ENCODE peak calls at places on chromosomes 16 and 17, in four cellular contexts. Q, S, K and C are unnamed samples.

GRCh38 chr16:23101012-23101550 is 48.2 kb downstream of the USP31 start:
- DNase-seq in S (no peak), K (no peak), Q (no peak), C (no peak)

GRCh38 chr17:6177941-6178694 is 107.9 kb downstream of the WSCD1 start:
- DNase-seq in Q (no peak), K (peak), S (no peak), C (no peak)

GRCh38 chr17:27559506-27559931 is 71.5 kb upstream of the LGALS9 start:
- DNase-seq in K (no peak), S (peak), Q (no peak), C (no peak)

GRCh38 chr17:27449541-27449940 is 6.7 kb upstream of the KSR1 start:
- DNase-seq in S (no peak), K (no peak), Q (no peak), C (no peak)

GRCh38 chr17:38425744-38426143 is 2.5 kb upstream of the ARHGAP23 start:
- DNase-seq in Q (no peak), S (peak), K (no peak), C (no peak)

GRCh38 chr17:78935419-78936323 is 10.5 kb upstream of the TIMP2 start:
- DNase-seq in Q (peak), K (peak), S (peak), C (no peak)

GRCh38 chr16:28977703-28978641 is 3.4 kb downstream of the SPNS1 start:
- DNase-seq in Q (no peak), K (no peak), S (no peak), C (no peak)

GRCh38 chr17:2904135-2904534 is 107.9 kb downstream of the RAP1GAP2 start:
- DNase-seq in S (peak), Q (no peak), K (no peak), C (no peak)

GRCh38 chr17:75764711-75765421 is at the start of gene GALK1:
- DNase-seq in K (peak), Q (no peak), S (peak), C (no peak)

GRCh38 chr16:55542459-55543082 is 23.9 kb upstream of the CAPNS2 start:
- DNase-seq in Q (peak), K (no peak), S (peak), C (no peak)

GRCh38 chr17:5786510-5786875 is 202.2 kb upstream of the NLRP1 start:
- DNase-seq in Q (no peak), S (no peak), K (no peak), C (no peak)

GRCh38 chr16:69283851-69284250 is 27.3 kb upstream of the VPS4A start:
- DNase-seq in K (no peak), Q (no peak), S (no peak), C (no peak)

GRCh38 chr17:62627904-62628603 is 584 bp downstream of the MRC2 start:
- DNase-seq in K (peak), Q (peak), S (peak), C (no peak)

GRCh38 chr17:12983986-12984932 is 33.6 kb downstream of the ELAC2 start:
- DNase-seq in K (peak), S (peak), Q (no peak), C (no peak)

GRCh38 chr17:78769200-78769773 is 12.8 kb downstream of the CYTH1 start:
- DNase-seq in S (no peak), K (no peak), Q (no peak), C (no peak)

GRCh38 chr16:26316683-26317464 is 625.1 kb downstream of the HS3ST4 start:
- DNase-seq in K (no peak), Q (no peak), S (no peak), C (no peak)

GRCh38 chr17:73203135-73203787 is 10.4 kb downstream of the COG1 start:
- DNase-seq in Q (no peak), S (peak), K (no peak), C (no peak)

GRCh38 chr17:9002236-9002609 is 19.1 kb upstream of the NTN1 start:
- DNase-seq in S (no peak), K (no peak), Q (no peak), C (no peak)

GRCh38 chr17:9001539-9001938 is 19.8 kb upstream of the NTN1 start:
- DNase-seq in Q (no peak), K (no peak), S (no peak), C (no peak)

GRCh38 chr17:9003355-9004131 is 17.8 kb upstream of the NTN1 start:
- DNase-seq in S (no peak), Q (no peak), K (no peak), C (no peak)

GRCh38 chr17:9004132-9004960 is 17.0 kb upstream of the NTN1 start:
- DNase-seq in S (no peak), K (no peak), Q (no peak), C (no peak)

DNA sequence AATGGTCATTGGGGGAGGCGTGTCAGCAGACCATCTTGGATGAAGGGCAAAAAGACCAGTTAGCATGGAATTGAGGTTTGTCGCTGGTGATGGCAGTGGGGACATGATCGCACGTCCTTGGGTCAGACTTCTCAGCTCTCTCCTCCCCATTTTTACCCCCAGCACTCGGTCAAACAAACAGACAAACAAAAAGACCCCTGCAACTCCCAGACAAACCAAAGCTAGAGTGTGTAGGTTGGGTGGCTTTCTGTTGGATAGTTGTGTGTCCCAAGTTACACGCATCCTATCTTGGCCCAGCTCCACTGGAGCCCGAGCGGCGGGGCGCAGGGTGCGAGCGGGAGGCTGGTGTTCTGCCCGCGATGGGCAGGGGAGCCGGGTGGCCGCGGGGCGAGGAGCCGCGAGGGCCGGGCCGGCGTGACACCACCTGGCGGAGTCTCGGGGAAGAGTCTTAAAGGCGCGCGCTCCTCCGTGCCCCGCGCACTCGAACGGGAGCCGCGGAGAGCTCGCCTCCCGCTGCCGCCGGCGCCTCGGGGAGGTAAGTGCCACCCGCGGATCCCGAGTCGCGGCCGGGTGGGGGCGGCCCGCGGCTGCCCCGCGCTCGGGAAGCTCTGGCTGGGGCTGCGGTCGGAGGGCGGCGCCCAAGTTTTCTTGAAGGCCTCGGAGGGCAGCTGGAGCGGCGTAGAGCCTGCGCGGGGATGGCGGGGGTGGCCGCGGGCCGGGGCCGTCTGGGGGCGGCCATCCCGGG is 18.5 kb upstream of the NTN1 start:
- DNase-seq in S (no peak), Q (no peak), K (no peak), C (no peak)
- TF ChIP-seq CTCF in S (no peak), Q (no peak), K (no peak), C (no peak)

GRCh38 chr17:36132421-36132831 is 28.8 kb downstream of the CCL4 start:
- DNase-seq in S (no peak), K (no peak), Q (no peak), C (no peak)
- H3K4me3 ChIP-seq in S (no peak), K (no peak), Q (no peak), C (no peak)

GRCh38 chr17:37300683-37301082 is 75.1 kb upstream of the C17orf78 start:
- DNase-seq in S (no peak), K (no peak), Q (no peak), C (no peak)
- TF ChIP-seq CTCF in S (no peak), K (no peak), Q (no peak), C (no peak)

GRCh38 chr17:8063761-8064589 is 23.5 kb downstream of the ALOX12B start:
- DNase-seq in S (no peak), K (no peak), Q (no peak), C (no peak)
- H3K4me3 ChIP-seq in S (no peak), K (no peak), Q (no peak), C (no peak)

DNA sequence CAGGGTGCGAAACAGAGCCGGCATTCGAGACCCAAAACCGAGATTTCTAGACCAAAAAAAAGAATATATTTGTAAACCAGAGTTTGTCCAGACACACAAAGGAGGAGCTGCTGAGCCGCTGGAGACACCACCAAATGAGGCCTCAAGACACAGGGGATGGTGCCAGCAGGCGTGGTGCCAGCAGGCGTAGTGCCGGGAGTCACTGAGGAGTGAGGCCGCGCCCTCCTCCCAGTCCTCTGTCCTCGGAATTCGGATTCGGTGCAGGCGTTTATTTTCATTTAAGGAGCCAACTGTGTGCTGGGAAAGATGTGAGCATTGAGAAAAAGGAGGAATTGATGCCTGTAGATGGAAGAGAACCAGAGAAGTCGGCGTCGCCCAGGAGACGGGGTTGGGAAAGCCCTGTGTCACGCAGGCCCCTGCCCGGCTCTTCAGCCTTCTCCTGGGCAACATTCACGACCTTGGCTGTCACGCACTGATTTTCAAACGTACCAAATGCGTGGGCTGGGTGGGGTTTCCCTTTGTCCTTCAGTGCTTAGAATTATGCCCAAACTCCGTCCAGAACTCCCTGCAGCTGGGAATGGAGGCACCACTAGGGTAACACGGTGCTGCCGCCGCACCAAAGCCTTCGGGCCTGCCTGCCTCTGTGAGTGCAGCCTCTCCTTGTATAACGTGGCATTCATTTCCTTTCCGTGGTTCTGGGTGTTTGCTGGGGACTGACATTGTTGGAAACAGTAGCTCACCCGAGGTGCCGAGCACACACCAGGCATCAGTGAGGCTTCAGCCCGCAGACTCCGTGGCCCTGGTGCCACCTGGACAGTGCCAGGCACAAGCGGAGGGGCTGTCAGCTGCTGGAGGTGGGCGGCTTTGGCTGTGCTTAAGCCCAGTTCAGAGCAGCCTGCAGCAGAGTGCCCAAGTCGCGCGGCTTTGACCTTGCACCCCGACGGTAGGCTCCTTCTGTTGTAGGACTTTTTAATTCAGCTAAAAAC is 49.0 kb upstream of the CHMP6 start:
- DNase-seq in Q (peak), K (peak), S (peak), C (no peak)
- TF ChIP-seq CTCF in Q (no peak), K (no peak), S (peak), C (no peak)

GRCh38 chr16:68070249-68070725 is 14.9 kb upstream of the NFATC3 start:
- DNase-seq in K (no peak), S (no peak), Q (no peak), C (no peak)
- H3K4me3 ChIP-seq in K (no peak), S (no peak), Q (no peak), C (no peak)

DNA sequence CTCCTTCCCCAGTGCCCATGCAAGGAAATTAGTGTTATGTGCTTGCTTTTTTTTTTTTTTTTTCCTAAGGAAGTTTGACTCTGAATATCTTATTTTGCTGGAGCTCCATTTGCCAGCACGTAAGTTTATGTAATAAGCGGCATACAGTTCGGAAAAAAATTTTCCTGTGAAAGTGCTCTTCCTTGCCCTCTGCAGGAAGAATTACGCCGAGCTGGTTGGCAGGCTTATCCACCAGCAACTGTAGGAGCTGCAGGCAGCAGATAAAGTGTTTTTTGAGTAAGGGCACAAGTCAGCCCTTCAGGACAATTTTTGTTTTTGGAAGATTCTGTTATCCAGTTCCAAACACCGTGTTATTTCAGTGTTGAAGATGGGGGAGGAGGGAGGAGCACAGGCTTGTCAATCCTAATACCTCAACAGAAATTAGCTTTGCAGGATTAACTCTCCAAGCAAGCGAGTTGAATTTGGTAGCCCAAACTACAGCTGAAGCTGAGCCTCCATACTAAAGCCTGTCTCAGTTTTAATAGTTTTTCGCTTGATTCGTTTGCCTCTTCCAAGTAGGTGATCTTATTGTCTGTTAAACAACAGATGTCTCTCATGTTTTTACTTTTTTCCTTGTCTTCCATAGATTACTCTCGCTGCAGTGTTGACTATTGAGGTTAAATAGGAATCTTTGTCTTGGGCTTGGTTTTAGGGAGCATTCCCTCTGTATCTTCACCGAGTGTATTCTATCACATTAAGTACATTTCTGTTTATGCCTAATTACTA is 1.1 kb downstream of the SPECC1 start:
- DNase-seq in K (no peak), Q (no peak), S (peak), C (peak)
- TF ChIP-seq CTCF in K (peak), Q (peak), S (peak), C (peak)

GRCh38 chr17:67565068-67565467 is 152.7 kb upstream of the NOL11 start:
- DNase-seq in Q (no peak), K (no peak), S (no peak), C (no peak)

GRCh38 chr17:67558740-67559380 is 158.9 kb upstream of the NOL11 start:
- DNase-seq in S (peak), K (peak), Q (no peak), C (no peak)

GRCh38 chr17:67563692-67564228 is 154.0 kb upstream of the NOL11 start:
- DNase-seq in S (no peak), K (no peak), Q (no peak), C (no peak)

GRCh38 chr17:67559381-67559966 is 158.3 kb upstream of the NOL11 start:
- DNase-seq in K (peak), S (peak), Q (no peak), C (no peak)

DNA sequence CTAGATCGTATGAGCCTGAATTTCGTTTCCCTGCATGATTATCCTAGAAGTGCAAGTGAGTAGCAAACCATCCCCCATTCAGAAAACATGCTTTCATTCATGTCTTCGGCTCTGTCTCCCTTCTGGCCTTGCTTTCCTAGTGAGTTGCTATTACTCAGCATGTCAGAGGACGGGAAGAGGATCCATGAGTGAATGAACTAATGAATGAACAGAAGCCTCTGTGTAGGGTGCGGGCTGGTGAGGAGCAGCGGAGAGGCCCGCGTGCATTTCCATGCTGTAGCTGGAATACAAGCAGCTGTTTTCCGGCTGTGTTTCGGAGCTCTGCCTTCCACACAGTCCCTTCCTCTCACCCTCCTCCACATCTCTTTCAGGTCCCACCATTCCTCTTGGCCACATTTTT is 155.7 kb upstream of the NOL11 start:
- DNase-seq in K (peak), Q (no peak), S (no peak), C (no peak)
- H3K4me3 ChIP-seq in K (no peak), Q (no peak), S (no peak), C (no peak)

GRCh38 chr16:66751992-66752322 is 548 bp upstream of the DYNC1LI2 start:
- DNase-seq in S (no peak), K (no peak), Q (no peak), C (no peak)
- TF ChIP-seq CTCF in S (no peak), K (peak), Q (no peak), C (no peak)

GRCh38 chr16:67860589-67861398 is 12.1 kb upstream of the EDC4 start:
- DNase-seq in Q (no peak), K (no peak), S (no peak), C (no peak)
- H3K4me3 ChIP-seq in Q (no peak), K (no peak), S (no peak), C (no peak)